ENCODE peak calls at places on chromosomes 3 and 15, in ten cellular contexts. I is germinal center; E is GM12865; N is stomach; Q is EH; Y is transverse colon; P is NCI-H460; W is neuronal stem cell; R is activated T-helper 1 cell treated with Interleukin-2 at 50 U/mL for 16 hours; A is stimulated activated CD4-positive, alpha-beta T cell treated with anti-CD3 and anti-CD28 coated beads, Interleukin-4, amount 100 ng/mL, for 24 hours. V is an unnamed sample.

GRCh38 chr3:27127879-27128278 is 241.3 kb downstream of the NEK10 start:
- DNase-seq in P (no peak), E (no peak), Q (no peak), A (no peak), R (no peak), W (no peak), I (no peak), Y (no peak), N (no peak), V (no peak)

GRCh38 chr3:11000528-11000927 is 8.0 kb downstream of the SLC6A1 start:
- DNase-seq in W (no peak), Q (no peak), I (no peak), R (no peak), A (no peak), P (no peak), E (no peak), Y (no peak), N (no peak), V (no peak)

GRCh38 chr3:131503328-131503650 is 518 bp upstream of the MRPL3 start:
- DNase-seq in Y (no peak), P (no peak), W (no peak), R (no peak), N (no peak), I (no peak), E (no peak), A (peak; percentile 4), Q (peak; percentile 12), V (no peak)

GRCh38 chr15:78360426-78360825 is 20.3 kb downstream of the CRABP1 start:
- DNase-seq in I (no peak), N (no peak), Q (peak; percentile 24), W (no peak), E (no peak), P (no peak), Y (peak; percentile 25), R (no peak), A (no peak), V (no peak)

GRCh38 chr3:132290833-132291232 is 26.4 kb upstream of the ACP3 start:
- DNase-seq in I (no peak), Y (no peak), E (no peak), A (no peak), R (no peak), Q (peak; percentile 49), N (no peak), W (no peak), P (peak; percentile 50), V (no peak)

GRCh38 chr15:75347222-75348033 is 589 bp downstream of the NEIL1 start:
- DNase-seq in A (peak; percentile 48), Q (peak; percentile 39), W (no peak), E (peak; percentile 54), Y (peak; percentile 79), I (peak; percentile 91), N (peak; percentile 68), R (peak; percentile 43), P (peak; percentile 20), V (peak; percentile 83)

GRCh38 chr3:136135039-136135802 is 60.9 kb downstream of the MSL2 start:
- DNase-seq in E (peak; percentile 24), P (no peak), Q (no peak), W (no peak), I (no peak), A (no peak), Y (no peak), N (no peak), R (no peak), V (no peak)

GRCh38 chr3:191357909-191358308 is 27.6 kb upstream of the UTS2B start:
- DNase-seq in P (no peak), W (no peak), Y (no peak), R (no peak), A (no peak), N (no peak), I (no peak), Q (no peak), E (no peak), V (no peak)

GRCh38 chr3:189342811-189343210 is 171.0 kb downstream of the TPRG1 start:
- DNase-seq in Y (no peak), E (no peak), A (no peak), P (no peak), Q (no peak), W (no peak), R (no peak), N (no peak), I (no peak), V (no peak)

GRCh38 chr15:83398591-83398990 is 48.5 kb upstream of the SH3GL3 start:
- DNase-seq in W (no peak), R (no peak), P (no peak), N (no peak), I (no peak), Q (peak; percentile 50), Y (no peak), E (no peak), A (no peak), V (no peak)

GRCh38 chr3:80232760-80233159 is 465.0 kb upstream of the ROBO1 start:
- DNase-seq in P (peak; percentile 66), R (no peak), Q (no peak), I (no peak), E (no peak), N (no peak), Y (no peak), A (no peak), W (no peak), V (no peak)

GRCh38 chr3:14647976-14648955 is 3.3 kb upstream of the CCDC174 start:
- DNase-seq in Y (no peak), Q (no peak), W (no peak), I (no peak), P (peak; percentile 35), R (no peak), A (no peak), E (no peak), N (no peak), V (no peak)

GRCh38 chr3:183308746-183309145 is 55.7 kb downstream of the B3GNT5 start:
- DNase-seq in R (no peak), Y (no peak), I (no peak), W (no peak), N (no peak), Q (no peak), E (no peak), P (no peak), A (no peak), V (no peak)

GRCh38 chr3:128623762-128624176 is 26.8 kb downstream of the RPN1 start:
- DNase-seq in R (no peak), Y (no peak), I (no peak), E (no peak), A (no peak), P (no peak), W (no peak), Q (peak; percentile 14), N (no peak), V (no peak)

GRCh38 chr15:29337156-29337959 is 67.7 kb upstream of the NSMCE3 start:
- DNase-seq in N (no peak), P (no peak), R (no peak), E (no peak), W (no peak), A (no peak), Q (peak; percentile 13), I (no peak), Y (no peak), V (no peak)

GRCh38 chr3:123337226-123337625 is 111.7 kb downstream of the ADCY5 start:
- DNase-seq in W (no peak), I (no peak), E (no peak), Y (no peak), Q (no peak), P (no peak), R (no peak), N (no peak), A (no peak), V (no peak)

GRCh38 chr3:48435774-48436476 is 4.0 kb downstream of the CCDC51 start:
- DNase-seq in R (peak; percentile 76), Q (peak; percentile 83), P (peak; percentile 80), A (peak; percentile 89), W (peak; percentile 89), Y (peak; percentile 91), E (peak; percentile 90), N (peak; percentile 91), I (peak; percentile 90), V (peak; percentile 83)

GRCh38 chr15:77723756-77724155 is 91.0 kb upstream of the LINGO1 start:
- DNase-seq in Q (no peak), A (no peak), I (no peak), W (no peak), R (no peak), E (no peak), P (no peak), N (no peak), Y (no peak), V (no peak)

GRCh38 chr15:40229956-40230355 is 8.9 kb upstream of the PAK6 start:
- DNase-seq in Q (no peak), I (no peak), N (no peak), P (no peak), Y (no peak), R (no peak), W (no peak), E (no peak), A (no peak), V (no peak)

V was measured in Peyer's patch.